ENCODE peak calls at places on chromosomes 7 and 10, in eight cellular contexts. P, H, A, F, B, X, U and I are unnamed samples.

GRCh38 chr10:3811331-3811870 is 26.4 kb upstream of the KLF6 start:
- DNase-seq in B (no peak), H (no peak), P (no peak), U (no peak), F (peak), X (no peak), A (no peak), I (peak)

GRCh38 chr10:128067691-128068397 is 58.4 kb downstream of the MKI67 start:
- DNase-seq in A (no peak), U (no peak), B (no peak), F (no peak), X (no peak), P (no peak), H (no peak), I (no peak)

GRCh38 chr10:130189466-130190064 is 53.4 kb downstream of the GLRX3 start:
- DNase-seq in P (no peak), H (no peak), U (no peak), A (no peak), F (no peak), B (no peak), X (no peak), I (no peak)

GRCh38 chr10:18737841-18738240 is 78.6 kb downstream of the ARL5B start:
- DNase-seq in F (peak), H (no peak), X (no peak), U (no peak), P (no peak), B (no peak), A (no peak), I (peak)

GRCh38 chr10:31023558-31023957 is 8.1 kb downstream of the ZNF438 start:
- DNase-seq in H (no peak), X (no peak), F (no peak), A (no peak), U (no peak), B (no peak), P (no peak), I (no peak)

GRCh38 chr10:129101232-129101980 is 365.6 kb upstream of the MGMT start:
- DNase-seq in H (no peak), B (no peak), A (no peak), X (no peak), P (no peak), U (no peak), F (no peak), I (no peak)

GRCh38 chr7:2014391-2015241 is 218.1 kb downstream of the MAD1L1 start:
- DNase-seq in P (peak), X (peak), H (no peak), A (no peak), F (no peak), U (no peak), B (no peak), I (no peak)

GRCh38 chr10:35640951-35641429 is 1.1 kb downstream of the FZD8 start:
- DNase-seq in P (peak), U (peak), B (peak), X (peak), F (peak), H (peak), A (peak), I (peak)

GRCh38 chr10:89207801-89208551 is 859 bp upstream of the CH25H start:
- DNase-seq in U (peak), A (peak), F (peak), P (peak), B (peak), X (no peak), H (no peak), I (no peak)

GRCh38 chr7:157362729-157363128 is 25.9 kb downstream of the DNAJB6 start:
- DNase-seq in F (no peak), P (no peak), X (no peak), U (no peak), H (no peak), A (no peak), B (no peak), I (no peak)

GRCh38 chr7:5422324-5423271 is 1.0 kb downstream of the TNRC18 start:
- DNase-seq in B (no peak), X (no peak), F (peak), H (no peak), P (peak), U (peak), A (peak), I (no peak)

GRCh38 chr10:52568309-52568708 is 204.3 kb downstream of the MBL2 start:
- DNase-seq in F (no peak), A (no peak), H (no peak), X (no peak), B (no peak), P (no peak), U (no peak), I (no peak)

GRCh38 chr7:78510580-78511188 is 712.1 kb downstream of the PHTF2 start:
- DNase-seq in P (no peak), H (peak), A (no peak), B (no peak), U (peak), X (no peak), F (peak), I (peak)

GRCh38 chr10:9634466-9634865 is 1383.2 kb upstream of the CELF2 start:
- DNase-seq in P (no peak), F (peak), A (no peak), U (no peak), X (no peak), B (no peak), H (no peak), I (peak)

GRCh38 chr7:158549176-158549833 is 38.3 kb downstream of the PTPRN2 start:
- DNase-seq in F (peak), X (peak), P (peak), H (no peak), U (no peak), A (peak), B (peak), I (no peak)

GRCh38 chr7:143229054-143229790 is 7.4 kb downstream of the TAS2R40 start:
- DNase-seq in B (no peak), P (no peak), X (no peak), H (no peak), U (no peak), F (no peak), A (no peak), I (no peak)

GRCh38 chr10:22742678-22743077 is 28.3 kb upstream of the PIP4K2A start:
- DNase-seq in H (no peak), A (no peak), B (no peak), P (no peak), F (no peak), X (no peak), U (no peak), I (no peak)

GRCh38 chr7:361680-362415 is 71.9 kb downstream of the FOXL3 start:
- DNase-seq in U (no peak), A (no peak), P (peak), B (no peak), X (no peak), F (peak), H (no peak), I (no peak)

GRCh38 chr10:62511656-62512055 is 137.5 kb downstream of the ZNF365 start:
- DNase-seq in U (no peak), H (no peak), A (no peak), X (no peak), F (no peak), P (no peak), B (no peak), I (no peak)

GRCh38 chr10:119786117-119786769 is 60.4 kb downstream of the INPP5F start:
- DNase-seq in B (no peak), X (no peak), U (peak), P (no peak), A (no peak), F (peak), H (no peak), I (peak)

GRCh38 chr10:120458432-120458831 is 1.4 kb downstream of the PLPP4 start:
- DNase-seq in U (no peak), B (no peak), X (no peak), P (no peak), H (no peak), F (no peak), A (no peak), I (no peak)

GRCh38 chr7:123537026-123537642 is 2.7 kb upstream of the IQUB start:
- DNase-seq in X (no peak), F (peak), A (no peak), H (no peak), P (no peak), U (no peak), B (no peak), I (no peak)

GRCh38 chr10:88288621-88289059 is 294.5 kb downstream of the RNLS start:
- DNase-seq in H (no peak), X (no peak), B (no peak), P (no peak), F (no peak), U (no peak), A (no peak), I (peak)

GRCh38 chr7:122423591-122423990 is 119.0 kb upstream of the FEZF1 start:
- DNase-seq in H (no peak), F (no peak), A (no peak), B (no peak), X (no peak), U (no peak), P (no peak), I (no peak)

GRCh38 chr7:43558071-43558470 is 24.8 kb upstream of the STK17A start:
- DNase-seq in A (no peak), X (no peak), H (no peak), F (no peak), B (no peak), P (no peak), U (no peak), I (no peak)

GRCh38 chr7:43560742-43561330 is 22.1 kb upstream of the STK17A start:
- DNase-seq in P (no peak), X (no peak), B (no peak), A (no peak), F (no peak), H (no peak), U (no peak), I (no peak)

GRCh38 chr7:43559171-43559938 is 23.6 kb upstream of the STK17A start:
- DNase-seq in P (no peak), H (no peak), A (no peak), B (no peak), X (no peak), U (no peak), F (no peak), I (no peak)

GRCh38 chr7:43562383-43562782 is 20.5 kb upstream of the STK17A start:
- DNase-seq in B (no peak), X (no peak), P (no peak), F (no peak), A (no peak), H (no peak), U (no peak), I (no peak)

GRCh38 chr7:43559939-43560335 is 23.0 kb upstream of the STK17A start:
- DNase-seq in A (no peak), X (no peak), H (no peak), U (no peak), F (no peak), B (no peak), P (no peak), I (no peak)
- H3K4me3 ChIP-seq in A (no peak), X (no peak), H (no peak), U (no peak), F (no peak), B (no peak), P (no peak), I (no peak)

GRCh38 chr7:151599401-151600227 is 79.9 kb upstream of the RHEB start:
- DNase-seq in U (no peak), P (no peak), H (peak), B (no peak), X (peak), A (peak), F (peak), I (peak)
- H3K4me3 ChIP-seq in U (no peak), P (no peak), H (peak), B (no peak), X (no peak), A (no peak), F (no peak), I (peak)

DNA sequence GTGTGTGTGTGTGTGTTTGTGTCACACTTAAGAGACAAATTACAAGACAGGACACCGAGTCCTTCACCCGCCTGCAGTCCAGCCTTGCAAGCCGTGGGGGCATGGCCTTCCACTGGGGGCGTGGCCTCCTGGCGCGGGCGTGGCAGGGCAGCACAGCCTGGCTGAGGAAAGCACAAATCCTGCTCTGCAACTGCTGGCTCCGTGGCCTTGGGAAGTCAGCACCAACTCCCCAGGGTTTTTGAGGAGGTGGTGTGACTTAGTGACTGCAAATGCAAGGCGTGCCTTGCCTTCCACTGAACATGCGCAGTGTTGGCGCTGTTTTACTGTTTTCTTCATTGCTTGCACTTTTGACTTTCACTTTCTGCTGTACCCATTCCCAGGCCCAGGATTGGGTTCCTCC is 12.9 kb upstream of the BMS1 start:
- DNase-seq in P (no peak), X (no peak), F (no peak), U (no peak), A (no peak), B (peak), H (no peak), I (no peak)
- H3K4me3 ChIP-seq in P (no peak), X (no peak), F (no peak), U (no peak), A (no peak), B (peak), H (peak), I (no peak)

GRCh38 chr10:45580781-45581496 is 91.6 kb downstream of the ZFAND4 start:
- DNase-seq in H (no peak), A (no peak), B (peak), P (no peak), U (no peak), F (no peak), X (no peak), I (no peak)
- H3K4me3 ChIP-seq in H (no peak), A (no peak), B (peak), P (no peak), U (no peak), F (no peak), X (no peak), I (no peak)

GRCh38 chr7:130970196-130970595 is 236.2 kb upstream of the KLF14 start:
- DNase-seq in H (no peak), P (no peak), U (no peak), B (no peak), F (no peak), X (no peak), A (no peak), I (no peak)
- H3K4me3 ChIP-seq in H (no peak), P (no peak), U (no peak), B (no peak), F (no peak), X (no peak), A (no peak), I (no peak)

GRCh38 chr7:102424129-102424551 is 9.2 kb upstream of the ORAI2 start:
- DNase-seq in P (no peak), B (no peak), H (no peak), U (no peak), A (no peak), F (no peak), X (no peak), I (no peak)
- H3K4me3 ChIP-seq in P (no peak), B (no peak), H (no peak), U (no peak), A (no peak), F (no peak), X (no peak), I (no peak)

DNA sequence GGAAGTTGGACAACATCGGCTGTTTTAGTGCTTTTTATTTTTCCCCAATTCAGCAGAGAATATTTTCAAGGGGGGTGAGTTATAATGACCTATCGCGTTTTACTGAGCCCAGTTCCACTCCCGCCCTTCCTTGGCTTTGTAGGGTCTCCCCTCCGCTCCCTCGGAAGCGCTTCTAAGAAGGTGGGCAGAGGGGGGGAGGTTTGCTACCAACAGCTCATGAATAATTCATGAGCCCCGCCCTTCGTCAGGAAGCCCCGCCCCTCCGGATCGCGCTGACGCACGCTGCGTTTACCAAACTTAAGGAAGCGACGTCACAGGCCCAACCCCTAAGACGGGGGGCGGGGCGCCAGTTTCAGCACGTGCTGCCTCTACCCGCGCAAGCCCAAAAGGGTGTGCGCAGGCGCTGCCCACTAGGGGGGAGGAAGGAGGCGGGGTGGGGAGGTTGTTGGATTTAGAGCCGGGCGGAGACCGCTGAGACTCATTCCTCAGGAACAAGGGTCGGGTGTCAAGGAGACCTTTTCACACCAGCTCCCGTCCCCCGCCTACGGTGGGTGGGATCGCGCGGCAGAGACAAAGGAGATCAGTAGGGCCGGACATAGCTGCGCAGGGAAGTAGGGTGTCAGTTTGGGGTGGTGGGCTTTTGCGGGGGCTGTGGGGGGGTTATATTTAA is 529 bp upstream of the MEPCE start:
- DNase-seq in A (peak), B (peak), H (peak), X (peak), U (peak), P (peak), F (peak), I (peak)
- H3K4me3 ChIP-seq in A (peak), B (peak), H (peak), X (peak), U (peak), P (peak), F (peak), I (peak)

DNA sequence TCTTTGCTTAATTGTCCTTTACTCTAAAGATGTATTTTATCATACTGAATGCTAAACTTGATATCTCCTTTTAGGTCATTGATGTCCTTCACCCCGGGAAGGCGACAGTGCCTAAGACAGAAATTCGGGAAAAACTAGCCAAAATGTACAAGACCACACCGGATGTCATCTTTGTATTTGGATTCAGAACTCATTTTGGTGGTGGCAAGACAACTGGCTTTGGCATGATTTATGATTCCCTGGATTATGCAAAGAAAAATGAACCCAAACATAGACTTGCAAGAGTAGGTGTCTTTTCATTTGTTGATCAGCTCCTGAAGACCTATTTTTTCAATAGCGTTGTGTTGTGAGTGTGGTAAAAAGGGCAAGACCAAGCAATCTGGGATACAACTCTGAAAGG is 1.8 kb downstream of the RPS24 start:
- DNase-seq in B (no peak), F (no peak), U (no peak), A (no peak), P (no peak), H (no peak), X (no peak), I (no peak)
- H3K4me3 ChIP-seq in B (no peak), F (no peak), U (peak), A (no peak), P (no peak), H (peak), X (no peak), I (peak)

DNA sequence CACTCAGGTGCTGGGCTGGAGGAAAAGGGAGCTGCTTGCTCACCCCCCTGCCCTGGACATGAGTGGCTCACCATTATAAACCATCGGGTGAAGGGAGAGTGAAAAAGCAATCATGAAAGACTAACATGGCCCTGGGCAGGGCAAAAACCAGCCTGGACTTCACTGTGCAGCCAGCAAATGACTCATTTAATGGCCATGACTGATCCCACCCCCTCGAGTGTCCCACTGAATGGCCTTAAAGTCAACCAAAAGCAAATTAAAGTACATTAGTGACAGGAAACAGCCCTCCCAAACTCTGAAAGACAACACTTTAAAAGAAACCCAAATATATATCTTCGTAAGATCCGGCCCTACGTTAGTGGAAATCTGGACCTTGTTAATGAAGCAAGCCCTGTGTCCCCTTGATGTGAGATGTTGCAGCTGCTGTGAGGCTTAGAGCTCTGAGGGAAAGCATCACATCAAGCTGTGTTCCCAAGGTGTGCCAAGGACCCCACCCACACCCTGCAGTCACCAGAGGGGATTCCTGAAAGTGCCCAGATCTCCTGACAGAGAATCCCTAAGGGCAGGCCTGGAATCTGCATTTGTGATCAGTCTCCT is 31.2 kb downstream of the ADCYAP1R1 start:
- DNase-seq in P (no peak), A (peak), F (no peak), U (no peak), H (no peak), B (no peak), X (no peak), I (no peak)
- H3K4me3 ChIP-seq in P (no peak), A (no peak), F (no peak), U (no peak), H (no peak), B (no peak), X (no peak), I (no peak)

DNA sequence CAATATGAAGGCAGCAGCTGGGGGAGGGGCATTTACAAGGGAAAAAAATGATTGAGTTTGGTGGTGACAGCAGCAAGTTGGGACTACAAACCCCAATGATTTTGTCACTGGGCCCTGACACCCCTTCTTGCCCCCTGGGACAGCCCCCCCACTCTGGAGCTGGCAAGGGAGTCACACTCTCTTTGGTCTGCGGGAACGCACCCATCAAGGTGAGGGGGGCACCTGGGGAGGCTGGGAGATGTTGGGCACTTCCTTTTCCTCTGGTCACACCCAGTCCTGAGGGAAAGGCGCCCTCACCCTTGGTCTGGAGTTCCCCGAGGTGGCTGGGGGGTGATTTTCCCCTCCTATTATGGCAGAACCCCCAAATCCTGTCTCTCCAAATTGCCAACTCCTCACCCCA is 24.4 kb downstream of the EPHB4 start:
- DNase-seq in P (peak), H (no peak), X (no peak), F (no peak), A (peak), U (no peak), B (peak), I (no peak)
- H3K4me3 ChIP-seq in P (no peak), H (no peak), X (no peak), F (no peak), A (no peak), U (no peak), B (no peak), I (no peak)